ENCODE peak calls at places on chromosome 17, in seven cellular contexts. B is ovary, N is heart left ventricle, E is sigmoid colon, R is testis, U is A549, J is adrenal gland. V is an unnamed sample. For H3K4me1, the result is how much of the 10 kb centered on the place peaks cover.

GRCh38 chr17:45149037-45149668 is 878 bp downstream of the HEXIM1 start:
- DNase-seq in B (peak), N (peak), E (peak), R (peak), U (peak), J (peak), V (peak)

GRCh38 chr17:78572277-78573205 is 4.7 kb downstream of the DNAH17 start:
- DNase-seq in B (no peak), N (no peak), E (no peak), R (no peak), U (no peak), J (no peak), V (no peak)

GRCh38 chr17:62912363-62912762 is 53.7 kb upstream of the TANC2 start:
- DNase-seq in B (no peak), N (no peak), E (no peak), R (no peak), U (no peak), J (no peak), V (no peak)

GRCh38 chr17:57486416-57486815 is 230.1 kb downstream of the MSI2 start:
- DNase-seq in B (no peak), N (no peak), E (no peak), R (no peak), U (no peak), J (no peak), V (no peak)

GRCh38 chr17:50346313-50347086 is 574 bp downstream of the XYLT2 start:
- DNase-seq in B (peak), N (peak), E (peak), R (peak), U (no peak), J (peak), V (peak)

GRCh38 chr17:50681260-50682200 is 26.2 kb downstream of the ANKRD40 start:
- DNase-seq in B (peak), N (peak), E (peak), R (peak), U (peak), J (peak), V (no peak)

GRCh38 chr17:80498242-80498919 is 22.0 kb upstream of the NPTX1 start:
- DNase-seq in B (peak), N (peak), E (peak), R (peak), U (no peak), J (peak), V (no peak)

GRCh38 chr17:42185497-42185860 is 227 bp upstream of the HCRT start:
- DNase-seq in B (no peak), N (no peak), E (no peak), R (no peak), U (no peak), J (no peak), V (no peak)

GRCh38 chr17:58332720-58333395 is 4.3 kb upstream of the TSPOAP1 start:
- DNase-seq in B (no peak), N (no peak), E (no peak), R (no peak), U (no peak), J (no peak), V (no peak)

GRCh38 chr17:31425646-31426045 is 34.2 kb downstream of the RAB11FIP4 start:
- DNase-seq in B (no peak), N (peak), E (no peak), R (no peak), U (no peak), J (peak), V (no peak)

GRCh38 chr17:67283727-67284516 is 38.9 kb upstream of the HELZ start:
- DNase-seq in B (no peak), N (no peak), E (no peak), R (no peak), U (no peak), J (no peak), V (no peak)

GRCh38 chr17:17361543-17362511 is 58.7 kb downstream of the NT5M start:
- DNase-seq in B (no peak), N (peak), E (peak), R (no peak), U (no peak), J (no peak), V (no peak)

GRCh38 chr17:40568074-40568836 is 3.0 kb upstream of the CCR7 start:
- DNase-seq in B (no peak), N (no peak), E (no peak), R (no peak), U (no peak), J (no peak), V (no peak)

GRCh38 chr17:61459968-61460718 is 7.9 kb downstream of the TBX4 start:
- DNase-seq in B (no peak), N (no peak), E (peak), R (no peak), U (no peak), J (no peak), V (no peak)

GRCh38 chr17:15946611-15947120 is 1.7 kb downstream of the ADORA2B start:
- DNase-seq in B (no peak), N (peak), E (peak), R (no peak), U (no peak), J (no peak), V (no peak)

GRCh38 chr17:10741416-10742140 is 11.8 kb upstream of the TMEM220 start:
- DNase-seq in B (no peak), N (no peak), E (peak), R (peak), U (no peak), J (peak), V (peak)

GRCh38 chr17:50168319-50168718 is 2.5 kb downstream of the SGCA start:
- DNase-seq in B (no peak), N (peak), E (no peak), R (no peak), U (no peak), J (no peak), V (no peak)

GRCh38 chr17:63697341-63698286 is 2.3 kb downstream of the LIMD2 start:
- DNase-seq in B (no peak), N (peak), E (no peak), R (no peak), U (peak), J (peak), V (peak)

GRCh38 chr17:61502292-61502691 is 50.1 kb downstream of the TBX4 start:
- DNase-seq in B (no peak), N (no peak), E (no peak), R (no peak), U (no peak), J (no peak), V (no peak)

GRCh38 chr17:80476877-80477646 is 655 bp upstream of the NPTX1 start:
- DNase-seq in B (no peak), N (no peak), E (no peak), R (no peak), U (peak), J (no peak), V (no peak)

GRCh38 chr17:10652984-10653680 is 4.0 kb downstream of the MYH3 start:
- DNase-seq in B (no peak), N (no peak), E (no peak), R (no peak), U (no peak), J (peak), V (no peak)

GRCh38 chr17:20173091-20173490 is 163.9 kb downstream of the SPECC1 start:
- DNase-seq in B (no peak), N (no peak), E (no peak), R (no peak), U (no peak), J (no peak), V (no peak)

GRCh38 chr17:82228278-82228841 is 482 bp upstream of the SLC16A3 start:
- DNase-seq in B (no peak), N (peak), E (peak), R (no peak), U (no peak), J (no peak), V (peak)
- TF ChIP-seq POLR2A in B (no peak), N (no peak), E (no peak), R (no peak), U (no peak), J (no peak), V (no peak)

GRCh38 chr17:59756236-59756818 is 48.9 kb downstream of the VMP1 start:
- DNase-seq in B (no peak), N (no peak), E (no peak), R (no peak), U (peak), J (no peak), V (no peak)

GRCh38 chr17:59757043-59757824 is 49.8 kb downstream of the VMP1 start:
- DNase-seq in B (no peak), N (no peak), E (no peak), R (no peak), U (peak), J (no peak), V (no peak)

GRCh38 chr17:59760164-59760563 is 52.7 kb downstream of the VMP1 start:
- DNase-seq in B (no peak), N (no peak), E (no peak), R (no peak), U (no peak), J (no peak), V (no peak)

GRCh38 chr17:59754547-59754946 is 47.1 kb downstream of the VMP1 start:
- DNase-seq in B (no peak), N (no peak), E (no peak), R (no peak), U (peak), J (no peak), V (no peak)

DNA sequence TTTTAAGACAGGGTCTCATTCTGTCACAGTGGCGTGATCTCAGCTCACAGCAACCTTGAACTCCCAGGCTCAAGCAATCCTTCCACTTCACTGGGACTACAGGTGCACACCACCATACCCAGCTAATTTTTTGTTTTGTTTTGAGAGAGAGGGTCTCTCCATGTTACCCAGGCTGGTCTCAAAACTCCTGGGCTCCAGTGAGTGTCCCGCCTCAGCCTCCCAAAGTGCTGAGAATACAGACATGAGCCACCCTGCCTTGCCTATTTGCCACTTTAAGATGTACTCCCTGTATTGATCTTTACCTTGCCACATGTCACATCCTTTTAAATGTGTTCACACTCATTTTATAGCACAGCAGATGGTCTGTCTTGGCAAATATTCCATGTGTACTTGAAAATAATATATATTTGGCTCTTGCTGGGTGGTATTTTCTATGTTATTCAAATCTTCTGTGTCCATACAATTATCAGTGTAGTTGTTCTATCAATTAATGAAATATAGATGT is 50.5 kb downstream of the VMP1 start:
- DNase-seq in B (no peak), N (no peak), E (no peak), R (no peak), U (peak), J (no peak), V (no peak)
- H3K4me1 ChIP-seq in B (under half), N (under half), E (half or more), R (under half), U (half or more), J (half or more), V (half or more)

DNA sequence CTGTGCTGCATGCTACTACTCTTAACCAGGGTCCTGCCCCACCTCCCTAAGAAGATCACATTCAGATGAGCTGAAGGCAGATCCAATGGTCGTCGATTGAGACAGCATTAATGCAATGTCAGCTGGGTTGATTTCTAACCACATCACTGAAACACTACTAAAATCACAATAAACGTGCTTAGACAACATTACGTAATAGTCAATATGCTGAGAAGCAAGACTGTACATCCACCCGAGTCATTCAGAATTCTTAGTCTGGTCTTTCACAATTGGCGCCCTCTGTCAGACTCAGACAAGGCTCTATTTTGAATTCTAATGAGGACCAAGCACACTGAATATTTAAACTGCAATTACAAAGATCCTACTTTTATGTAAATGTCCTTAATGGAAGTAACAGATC is 205.2 kb downstream of the STX8 start:
- DNase-seq in B (no peak), N (no peak), E (no peak), R (no peak), U (peak), J (no peak), V (no peak)
- TF ChIP-seq POLR2A in B (no peak), N (no peak), E (no peak), R (no peak), U (no peak), J (no peak), V (no peak)

GRCh38 chr17:71084838-71085237 is 915.5 kb downstream of the KCNJ2 start:
- DNase-seq in B (no peak), N (no peak), E (no peak), R (no peak), U (no peak), J (no peak), V (no peak)

GRCh38 chr17:71081666-71082065 is 912.3 kb downstream of the KCNJ2 start:
- DNase-seq in B (no peak), N (no peak), E (no peak), R (no peak), U (no peak), J (no peak), V (no peak)

GRCh38 chr17:71084219-71084618 is 914.9 kb downstream of the KCNJ2 start:
- DNase-seq in B (no peak), N (no peak), E (no peak), R (peak), U (peak), J (no peak), V (peak)

GRCh38 chr17:71085238-71086033 is 916.1 kb downstream of the KCNJ2 start:
- DNase-seq in B (no peak), N (no peak), E (no peak), R (peak), U (peak), J (no peak), V (peak)

GRCh38 chr17:71080937-71081336 is 911.6 kb downstream of the KCNJ2 start:
- DNase-seq in B (no peak), N (no peak), E (no peak), R (no peak), U (no peak), J (no peak), V (no peak)
- H3K4me1 ChIP-seq in B (under half), N (under half), E (under half), R (under half), U (under half), J (under half), V (under half)

GRCh38 chr17:8062807-8063483 is 24.1 kb downstream of the ALOX15B start:
- DNase-seq in B (no peak), N (no peak), E (no peak), R (no peak), U (no peak), J (no peak), V (no peak)
- TF ChIP-seq POLR2A in B (no peak), N (no peak), E (no peak), R (no peak), U (no peak), J (no peak), V (no peak)

GRCh38 chr17:68439656-68440290 is 17.5 kb downstream of the WIPI1 start:
- DNase-seq in B (no peak), N (no peak), E (no peak), R (no peak), U (no peak), J (no peak), V (no peak)
- H3K4me1 ChIP-seq in B (under half), N (under half), E (under half), R (under half), U (under half), J (under half), V (half or more)

GRCh38 chr17:39199673-39199985 is 454 bp upstream of the RPL19 start:
- DNase-seq in B (peak), N (no peak), E (no peak), R (no peak), U (no peak), J (peak), V (no peak)
- TF ChIP-seq POLR2A in B (peak), N (no peak), E (no peak), R (no peak), U (peak), J (no peak), V (no peak)